ENCODE peak calls at places on chromosome 2, in four cellular contexts. W, B, C and L are unnamed samples.

GRCh38 chr2:142290931-142291330 is 160.1 kb upstream of the LRP1B start:
- DNase-seq in B (no peak), C (peak), W (no peak), L (no peak)

GRCh38 chr2:132550285-132550684 is 119.7 kb downstream of the LYPD1 start:
- DNase-seq in C (no peak), W (no peak), B (no peak), L (no peak)

GRCh38 chr2:15449542-15450236 is 111.4 kb downstream of the NBAS start:
- DNase-seq in B (no peak), W (no peak), C (no peak), L (no peak)

GRCh38 chr2:108184421-108184820 is 55.3 kb upstream of the SULT1C3 start:
- DNase-seq in B (peak), C (no peak), W (peak), L (no peak)

GRCh38 chr2:111055735-111056134 is 65.0 kb upstream of the BCL2L11 start:
- DNase-seq in B (no peak), W (no peak), C (no peak), L (no peak)

GRCh38 chr2:151087377-151087776 is 174.3 kb downstream of the RBM43 start:
- DNase-seq in C (no peak), B (no peak), W (no peak), L (no peak)

GRCh38 chr2:198293281-198293680 is 488.9 kb downstream of the PLCL1 start:
- DNase-seq in W (no peak), B (no peak), C (no peak), L (no peak)

GRCh38 chr2:124683536-124684407 is 658.7 kb downstream of the CNTNAP5 start:
- DNase-seq in B (peak), C (no peak), W (no peak), L (no peak)

GRCh38 chr2:80105020-80105419 is 199.5 kb downstream of the LRRTM1 start:
- DNase-seq in B (peak), C (no peak), W (no peak), L (no peak)

GRCh38 chr2:26212011-26212410 is 32.4 kb downstream of the HADHA start:
- DNase-seq in B (no peak), W (no peak), C (no peak), L (no peak)

GRCh38 chr2:108199726-108200125 is 40.0 kb upstream of the SULT1C3 start:
- DNase-seq in W (peak), B (no peak), C (no peak), L (no peak)

GRCh38 chr2:209334188-209335017 is 89.4 kb upstream of the MAP2 start:
- DNase-seq in W (peak), B (peak), C (peak), L (no peak)

GRCh38 chr2:209331291-209331844 is 92.5 kb upstream of the MAP2 start:
- DNase-seq in C (peak), W (peak), B (peak), L (no peak)
- TF ChIP-seq CTCF in C (peak), W (peak), B (peak), L (no peak)

GRCh38 chr2:153819501-153819900 is 52.2 kb upstream of the GALNT13 start:
- DNase-seq in C (no peak), W (peak), B (no peak), L (no peak)
- TF ChIP-seq CTCF in C (no peak), W (no peak), B (no peak), L (no peak)

GRCh38 chr2:222318712-222319575 is 20.1 kb upstream of the PAX3 start:
- DNase-seq in W (peak), C (no peak), B (no peak), L (no peak)
- TF ChIP-seq CTCF in W (peak), C (no peak), B (no peak), L (no peak)

GRCh38 chr2:152715854-152716428 is 1.3 kb downstream of the PRPF40A start:
- DNase-seq in C (no peak), B (peak), W (peak), L (no peak)
- TF ChIP-seq CTCF in C (no peak), B (peak), W (peak), L (peak)

GRCh38 chr2:97779141-97779540 is 65.8 kb downstream of the ZAP70 start:
- DNase-seq in W (no peak), C (no peak), B (no peak), L (no peak)

GRCh38 chr2:97769308-97769707 is 55.9 kb downstream of the ZAP70 start:
- DNase-seq in B (no peak), W (no peak), C (no peak), L (no peak)

GRCh38 chr2:97775074-97775473 is 61.7 kb downstream of the ZAP70 start:
- DNase-seq in B (no peak), C (no peak), W (no peak), L (no peak)

GRCh38 chr2:97770450-97770849 is 57.1 kb downstream of the ZAP70 start:
- DNase-seq in C (no peak), W (no peak), B (no peak), L (no peak)

GRCh38 chr2:97774425-97774824 is 61.0 kb downstream of the ZAP70 start:
- DNase-seq in W (no peak), C (no peak), B (no peak), L (no peak)
- TF ChIP-seq CTCF in W (peak), C (no peak), B (peak), L (no peak)

DNA sequence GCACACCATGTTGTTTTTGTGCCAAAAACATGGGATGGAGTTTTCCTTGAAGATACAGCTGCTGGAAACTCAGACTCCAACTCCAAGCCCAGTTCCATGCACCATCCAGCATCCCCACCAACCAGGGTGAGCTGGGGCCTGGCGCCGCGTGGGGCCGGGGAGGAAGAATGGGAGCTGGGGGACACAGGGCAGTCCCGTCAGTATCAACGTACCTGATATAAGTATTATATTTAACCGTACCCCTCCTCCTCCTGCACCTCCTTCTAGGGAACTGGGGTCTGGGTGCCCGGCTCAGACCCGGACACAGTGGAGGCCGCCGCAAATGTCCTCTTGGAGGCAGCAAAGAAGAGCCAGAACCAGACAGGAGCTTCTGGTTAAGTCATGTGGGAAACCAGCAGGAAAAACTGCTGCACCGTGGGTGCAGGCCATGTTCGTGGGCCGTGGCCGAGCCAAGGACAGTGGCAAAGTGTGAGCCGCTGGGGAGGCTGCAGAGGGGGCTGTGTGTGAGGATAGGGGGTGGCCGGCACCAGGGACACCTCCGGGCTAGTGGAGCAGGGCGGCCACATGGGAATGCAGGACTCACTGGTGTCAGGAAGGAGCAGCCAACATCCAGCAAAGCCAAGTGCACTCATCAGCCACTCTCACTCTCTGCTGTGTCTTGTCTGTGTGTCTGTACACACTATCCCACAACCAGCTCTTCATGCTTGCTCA is 112.6 kb downstream of the TMEM18 start:
- DNase-seq in W (no peak), B (no peak), C (no peak), L (no peak)
- TF ChIP-seq CTCF in W (no peak), B (no peak), C (no peak), L (no peak)

GRCh38 chr2:126657636-126658315 is 1.8 kb downstream of the GYPC start:
- DNase-seq in B (peak), W (peak), C (peak), L (peak)
- TF ChIP-seq CTCF in B (peak), W (no peak), C (no peak), L (no peak)

DNA sequence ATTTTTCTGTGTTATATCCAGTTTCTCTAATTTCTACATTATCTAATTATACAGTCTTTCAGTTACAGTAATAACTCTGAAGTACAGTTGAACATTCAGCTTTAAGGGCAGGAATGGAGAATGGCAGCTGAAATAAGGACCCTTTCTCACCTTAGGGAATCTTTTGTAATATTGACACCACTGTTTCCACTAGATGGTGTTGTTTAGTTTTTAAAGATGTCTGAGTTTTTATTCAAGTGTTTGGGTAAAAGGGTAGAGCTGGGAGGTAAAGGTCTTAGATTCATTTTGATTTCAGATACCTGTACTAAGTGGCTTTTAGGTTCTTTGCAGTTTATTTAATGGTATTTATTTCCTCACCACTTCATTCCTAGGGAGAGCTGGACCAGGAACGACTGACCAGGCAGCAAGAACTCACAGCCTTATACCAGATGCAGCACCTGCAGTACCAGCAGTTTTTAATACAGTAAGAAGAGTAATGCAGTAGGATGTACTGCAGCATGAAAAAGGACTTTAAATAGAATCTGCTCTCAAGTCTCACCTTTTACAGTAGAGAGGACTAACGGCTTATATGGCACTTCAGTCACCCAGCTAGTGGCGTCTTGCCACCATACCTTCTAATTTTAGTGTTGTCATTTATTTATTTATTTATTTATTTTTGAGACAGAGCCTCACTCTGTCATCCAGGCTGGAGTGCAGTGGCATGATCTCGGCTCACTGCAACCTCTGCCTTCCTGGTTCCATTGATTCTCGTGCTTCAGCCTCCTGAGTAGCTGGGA is 33.2 kb upstream of the KCNJ13 start:
- DNase-seq in W (peak), C (no peak), B (no peak), L (no peak)
- TF ChIP-seq CTCF in W (peak), C (no peak), B (no peak), L (no peak)